ENCODE peak calls at places on chromosomes 16 and 17, in six cellular contexts. P, K, Q, H, E and A are unnamed samples.

GRCh38 chr16:81936209-81936608 is 75.1 kb downstream of the SDR42E1 start:
- DNase-seq in Q (no peak), K (no peak), E (no peak), P (no peak), H (no peak), A (no peak)

GRCh38 chr17:81666092-81666341 is 388 bp downstream of the OXLD1 start:
- DNase-seq in K (no peak), E (no peak), P (no peak), H (no peak), Q (peak), A (no peak)

GRCh38 chr17:8563981-8564602 is 66.4 kb downstream of the MYH10 start:
- DNase-seq in E (no peak), H (no peak), K (no peak), P (no peak), Q (no peak), A (no peak)

GRCh38 chr16:57522960-57523359 is 13.4 kb downstream of the CCDC102A start:
- DNase-seq in H (no peak), E (no peak), K (no peak), Q (no peak), P (no peak), A (no peak)

GRCh38 chr16:67468731-67469130 is 12.2 kb downstream of the ATP6V0D1 start:
- DNase-seq in E (no peak), P (no peak), H (no peak), Q (no peak), K (no peak), A (no peak)

GRCh38 chr17:57461082-57461481 is 204.8 kb downstream of the MSI2 start:
- DNase-seq in E (no peak), K (no peak), Q (no peak), H (no peak), P (no peak), A (no peak)

GRCh38 chr17:10875411-10875810 is 37.5 kb upstream of the PIRT start:
- DNase-seq in K (no peak), H (no peak), E (no peak), P (peak), Q (no peak), A (peak)

GRCh38 chr17:82458885-82459424 is 414 bp downstream of the NARF start:
- DNase-seq in H (no peak), P (peak), K (no peak), E (no peak), Q (peak), A (no peak)

GRCh38 chr16:57284206-57284951 is at the start of gene PLLP:
- DNase-seq in H (no peak), Q (peak), P (peak), E (no peak), K (no peak), A (no peak)

GRCh38 chr17:28575126-28575795 is 1.4 kb downstream of the ALDOC start:
- DNase-seq in E (peak), P (no peak), H (no peak), K (no peak), Q (no peak), A (no peak)

GRCh38 chr17:28573521-28573920 is 2.2 kb upstream of the PIGS start:
- DNase-seq in Q (no peak), K (no peak), E (no peak), P (no peak), H (no peak), A (no peak)

GRCh38 chr17:28573966-28574480 is 2.7 kb downstream of the ALDOC start:
- DNase-seq in P (no peak), K (no peak), H (no peak), Q (no peak), E (no peak), A (no peak)

GRCh38 chr17:28572294-28573099 is 1.2 kb upstream of the PIGS start:
- DNase-seq in H (no peak), E (no peak), Q (no peak), P (no peak), K (no peak), A (no peak)

DNA sequence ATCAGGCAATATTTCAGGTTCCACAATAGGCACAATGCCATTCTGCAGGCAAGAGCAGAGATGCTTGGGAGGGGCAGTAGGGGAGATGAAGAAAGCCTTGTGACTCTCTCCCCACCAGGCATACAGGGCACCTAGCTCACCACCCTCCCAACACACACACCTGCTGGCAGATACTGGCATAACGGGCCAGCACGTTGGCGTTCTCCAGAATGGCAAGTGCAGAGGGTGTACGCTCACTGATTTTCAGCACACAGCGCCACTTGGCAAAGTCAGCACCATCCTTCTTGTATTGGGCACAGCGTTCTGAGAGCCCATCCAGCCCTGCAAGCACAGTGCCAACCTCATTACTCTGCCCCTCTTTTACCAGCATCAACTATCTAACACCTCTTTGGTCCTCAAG is 2.2 kb downstream of the ALDOC start:
- DNase-seq in P (no peak), E (no peak), Q (no peak), H (no peak), K (no peak), A (no peak)
- TF ChIP-seq CTCF in P (no peak), E (peak), Q (peak), H (no peak), K (no peak), A (peak)

GRCh38 chr17:50213026-50214015 is 11.9 kb upstream of the COL1A1 start:
- DNase-seq in P (peak), Q (no peak), H (no peak), E (no peak), K (no peak), A (no peak)
- TF ChIP-seq CTCF in P (no peak), Q (no peak), H (no peak), E (no peak), K (no peak), A (no peak)

DNA sequence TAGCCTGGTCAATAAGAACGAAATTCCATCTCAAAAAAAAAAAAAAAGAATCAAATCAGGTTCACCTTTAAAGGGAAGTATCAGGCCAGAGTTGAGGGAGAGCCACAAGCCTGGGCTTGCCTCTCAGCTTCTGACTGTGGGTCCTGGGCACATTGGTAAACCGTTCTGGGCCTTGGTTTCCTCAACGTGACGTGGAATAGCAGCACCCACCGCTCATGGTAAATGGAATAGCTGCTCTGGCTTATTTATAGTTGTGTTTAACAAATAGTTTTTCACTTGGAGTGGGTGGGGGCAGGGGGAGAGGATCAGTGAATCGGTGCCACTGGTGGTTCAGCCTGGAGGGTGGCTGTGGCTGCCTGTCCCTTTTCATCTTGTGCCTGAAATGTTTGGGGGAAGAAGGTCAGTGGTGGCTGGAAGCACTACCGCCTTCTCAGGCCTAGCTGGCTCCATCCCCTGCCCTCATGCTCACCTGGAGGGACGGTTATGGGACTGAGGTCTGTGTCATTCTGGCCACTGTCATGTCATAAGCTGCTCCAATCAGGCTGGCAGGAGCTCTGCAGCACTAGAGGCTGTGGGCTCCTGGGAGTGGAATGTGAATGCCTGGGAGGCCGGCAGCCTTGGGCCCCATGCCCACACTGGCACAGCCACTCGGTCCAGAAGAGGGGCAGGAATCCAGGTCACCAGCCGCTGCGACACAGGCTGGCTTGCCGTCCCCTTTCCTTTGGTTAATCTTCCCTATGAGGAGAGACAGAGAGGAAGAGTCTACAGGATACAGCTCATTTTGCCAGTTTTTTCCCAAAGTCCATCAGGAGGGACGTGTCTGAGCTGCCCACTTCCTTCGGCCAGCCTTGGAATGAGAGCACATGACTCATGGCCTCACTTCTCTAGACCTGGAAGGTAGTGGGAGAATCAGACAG is 27.0 kb downstream of the CCR7 start:
- DNase-seq in P (no peak), H (no peak), K (no peak), Q (no peak), E (peak), A (no peak)
- TF ChIP-seq CTCF in P (no peak), H (no peak), K (no peak), Q (no peak), E (no peak), A (no peak)

GRCh38 chr16:85988306-85988705 is 89.3 kb downstream of the IRF8 start:
- DNase-seq in Q (no peak), K (no peak), H (no peak), P (no peak), E (no peak), A (no peak)

GRCh38 chr16:85988723-85989313 is 89.9 kb downstream of the IRF8 start:
- DNase-seq in Q (no peak), H (no peak), P (peak), K (no peak), E (no peak), A (no peak)

GRCh38 chr16:85987750-85988078 is 88.8 kb downstream of the IRF8 start:
- DNase-seq in H (no peak), P (no peak), E (no peak), K (no peak), Q (no peak), A (no peak)

GRCh38 chr16:85984947-85985451 is 86.0 kb downstream of the IRF8 start:
- DNase-seq in H (no peak), E (no peak), Q (no peak), P (no peak), K (no peak), A (no peak)

GRCh38 chr16:85986931-85987749 is 88.2 kb downstream of the IRF8 start:
- DNase-seq in E (no peak), P (peak), Q (no peak), K (no peak), H (peak), A (no peak)
- TF ChIP-seq CTCF in E (peak), P (no peak), Q (peak), K (peak), H (peak), A (peak)

GRCh38 chr17:47941246-47941997 is at the start of gene PNPO:
- DNase-seq in P (peak), Q (peak), K (peak), E (peak), H (peak), A (peak)
- TF ChIP-seq CTCF in P (no peak), Q (no peak), K (no peak), E (no peak), H (no peak), A (no peak)